ENCODE peak calls at places on chromosomes 4 and X, in eight cellular contexts. V, I, J, P, Y, U, C and W are unnamed samples.

GRCh38 chr4:86098691-86099090 is 261.2 kb downstream of the MAPK10 start:
- DNase-seq in V (no peak), I (no peak), J (no peak), P (no peak), Y (no peak), U (no peak), C (no peak), W (no peak)

GRCh38 chrX:99857455-99857854 is 552.6 kb downstream of the PCDH19 start:
- DNase-seq in V (no peak), I (no peak), J (no peak), P (no peak), Y (no peak), U (no peak), C (no peak), W (no peak)

GRCh38 chr4:76420901-76421581 is at the start of gene CCDC158:
- DNase-seq in V (no peak), I (peak), J (no peak), P (no peak), Y (no peak), U (no peak), C (no peak), W (no peak)

GRCh38 chrX:54430519-54430918 is 9.7 kb upstream of the TSR2 start:
- DNase-seq in V (no peak), I (no peak), J (no peak), P (no peak), Y (no peak), U (no peak), C (no peak), W (no peak)

GRCh38 chr4:83631066-83631465 is 95.2 kb downstream of the GPAT3 start:
- DNase-seq in V (no peak), I (no peak), J (no peak), P (peak), Y (no peak), U (no peak), C (no peak), W (no peak)

GRCh38 chrX:69121321-69122000 is 43.8 kb downstream of the PJA1 start:
- DNase-seq in V (no peak), I (no peak), J (no peak), P (no peak), Y (no peak), U (no peak), C (no peak), W (no peak)

GRCh38 chr4:169900241-169900845 is 125.9 kb downstream of the MFAP3L start:
- DNase-seq in V (no peak), I (no peak), J (no peak), P (no peak), Y (no peak), U (no peak), C (no peak), W (no peak)

GRCh38 chr4:65669981-65670330 is 333 bp downstream of the EPHA5 start:
- DNase-seq in V (no peak), I (no peak), J (no peak), P (no peak), Y (no peak), U (no peak), C (no peak), W (no peak)

GRCh38 chr4:80070880-80071620 is 2.0 kb downstream of the ANTXR2 start:
- DNase-seq in V (no peak), I (no peak), J (no peak), P (no peak), Y (no peak), U (no peak), C (no peak), W (no peak)

GRCh38 chrX:49262603-49263002 is 1.9 kb downstream of the FOXP3 start:
- DNase-seq in V (no peak), I (no peak), J (no peak), P (no peak), Y (no peak), U (no peak), C (no peak), W (no peak)

GRCh38 chrX:103640401-103641155 is 11.8 kb downstream of the TCEAL1 start:
- DNase-seq in V (no peak), I (no peak), J (no peak), P (peak), Y (no peak), U (no peak), C (no peak), W (no peak)

GRCh38 chr4:114361249-114361648 is 237.4 kb upstream of the UGT8 start:
- DNase-seq in V (no peak), I (no peak), J (no peak), P (no peak), Y (no peak), U (no peak), C (no peak), W (no peak)

GRCh38 chr4:77065382-77065781 is 10.4 kb downstream of the CCNI start:
- DNase-seq in V (no peak), I (no peak), J (no peak), P (no peak), Y (no peak), U (no peak), C (no peak), W (no peak)

GRCh38 chrX:153585827-153586226 is 13.1 kb downstream of the CCNQ start:
- DNase-seq in V (no peak), I (no peak), J (no peak), P (no peak), Y (no peak), U (no peak), C (no peak), W (no peak)

GRCh38 chr4:177451108-177451500 is 8.9 kb upstream of the AGA start:
- DNase-seq in V (no peak), I (no peak), J (no peak), P (no peak), Y (no peak), U (no peak), C (no peak), W (no peak)

GRCh38 chr4:184849184-184849583 is 23.4 kb upstream of the ACSL1 start:
- DNase-seq in V (no peak), I (no peak), J (no peak), P (no peak), Y (no peak), U (no peak), C (no peak), W (no peak)
- TF ChIP-seq CTCF in V (no peak), I (no peak), J (no peak), P (no peak), Y (no peak), U (no peak), C (no peak), W (no peak)

GRCh38 chrX:41245641-41246040 is 88.3 kb upstream of the DDX3X start:
- DNase-seq in V (no peak), I (no peak), J (no peak), P (no peak), Y (no peak), U (no peak), C (no peak), W (no peak)
- H3K4me3 ChIP-seq in V (no peak), I (no peak), J (no peak), P (no peak), Y (no peak), U (no peak), C (no peak), W (no peak)

GRCh38 chr4:103050736-103051436 is 25.7 kb downstream of the SLC9B2 start:
- DNase-seq in V (no peak), I (no peak), J (no peak), P (no peak), Y (no peak), U (no peak), C (no peak), W (no peak)

GRCh38 chr4:103044183-103044582 is 24.7 kb upstream of the SLC9B1 start:
- DNase-seq in V (no peak), I (no peak), J (no peak), P (no peak), Y (no peak), U (no peak), C (no peak), W (no peak)

GRCh38 chr4:103052145-103052544 is 24.4 kb downstream of the SLC9B2 start:
- DNase-seq in V (no peak), I (no peak), J (no peak), P (no peak), Y (no peak), U (no peak), C (no peak), W (no peak)

DNA sequence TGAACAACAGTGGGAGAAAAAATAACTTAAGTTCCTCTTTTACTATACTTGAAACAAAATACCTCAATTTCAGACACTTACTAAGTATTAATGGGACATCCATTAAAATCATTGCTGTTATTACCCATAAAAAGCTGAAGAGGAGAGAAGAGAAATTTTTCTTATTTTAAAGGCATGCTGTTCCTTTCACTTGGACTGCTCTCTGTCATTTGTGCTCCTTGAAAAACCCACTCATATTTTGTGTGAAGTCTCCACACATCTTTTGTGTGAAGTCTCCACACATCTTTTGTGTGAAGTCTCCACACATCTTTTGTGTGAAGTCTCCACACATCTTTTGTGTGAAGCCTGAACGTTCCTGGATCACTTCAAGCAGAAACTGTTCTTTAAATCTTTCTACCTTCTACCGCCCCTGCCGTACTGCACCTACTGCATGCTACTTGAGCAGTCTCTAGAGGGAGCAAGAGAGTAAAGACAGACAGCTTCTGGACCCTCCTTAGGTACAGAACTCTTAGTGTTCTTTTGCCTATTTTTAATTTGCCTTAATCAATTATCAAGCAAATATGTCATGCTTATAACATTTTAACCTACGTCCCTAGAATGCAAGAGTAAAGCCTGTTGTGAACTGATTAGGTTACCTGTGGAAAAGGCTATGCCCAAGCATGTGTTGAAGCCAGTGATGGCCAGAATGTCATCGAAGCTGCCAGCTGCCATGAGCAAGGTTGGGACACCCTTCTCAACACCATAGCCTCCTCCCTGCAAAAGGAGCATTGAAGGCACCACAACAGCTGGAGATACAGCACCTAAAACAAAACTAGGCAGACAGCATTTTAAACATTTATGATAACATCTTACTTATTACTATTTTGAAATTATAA is 27.1 kb upstream of the SLC9B1 start:
- DNase-seq in V (peak), I (no peak), J (no peak), P (peak), Y (no peak), U (no peak), C (peak), W (peak)
- TF ChIP-seq CTCF in V (peak), I (peak), J (peak), P (peak), Y (peak), U (peak), C (peak), W (peak)

GRCh38 chrX:57285001-57285400 is 1.5 kb upstream of the FAAH2 start:
- DNase-seq in V (no peak), I (no peak), J (no peak), P (no peak), Y (no peak), U (no peak), C (no peak), W (no peak)

GRCh38 chrX:57289089-57289488 is 2.6 kb downstream of the FAAH2 start:
- DNase-seq in V (no peak), I (no peak), J (no peak), P (no peak), Y (no peak), U (no peak), C (no peak), W (no peak)

GRCh38 chrX:57282568-57282967 is 3.9 kb upstream of the FAAH2 start:
- DNase-seq in V (no peak), I (no peak), J (no peak), P (no peak), Y (no peak), U (no peak), C (no peak), W (no peak)

DNA sequence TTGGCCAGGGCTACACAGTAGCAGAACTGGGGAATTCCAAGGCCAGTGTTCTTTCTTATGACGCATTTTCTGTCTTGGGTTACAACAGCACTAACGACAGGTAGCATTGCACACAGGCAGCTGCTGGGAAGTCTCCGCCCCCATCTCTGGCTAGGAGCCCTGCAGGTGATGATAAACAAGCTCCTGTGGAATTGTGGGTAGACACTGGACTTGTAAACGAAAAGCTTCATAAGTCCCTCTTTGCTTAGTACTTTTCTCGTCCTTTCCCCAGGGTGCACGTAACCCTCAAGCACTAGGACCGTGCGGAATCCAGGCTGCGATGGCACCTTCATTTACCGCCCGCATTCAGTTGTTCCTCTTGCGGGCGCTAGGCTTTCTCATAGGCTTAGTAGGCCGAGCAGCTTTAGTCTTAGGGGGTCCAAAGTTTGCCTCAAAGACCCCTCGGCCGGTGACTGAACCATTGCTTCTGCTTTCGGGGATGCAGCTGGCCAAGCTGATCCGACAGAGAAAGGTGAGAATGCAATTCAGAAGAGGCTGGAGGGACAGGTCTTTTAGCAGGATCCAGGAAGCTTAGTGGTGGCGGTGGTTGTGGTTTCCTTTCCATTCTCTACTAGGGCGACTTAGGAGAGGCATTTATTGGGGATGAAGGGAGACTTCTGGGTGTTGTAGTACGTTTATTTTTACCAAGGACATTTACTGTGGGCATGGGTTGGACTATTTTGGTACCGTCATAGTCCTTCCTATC is at the start of gene FAAH2:
- DNase-seq in V (peak), I (no peak), J (no peak), P (no peak), Y (no peak), U (no peak), C (peak), W (peak)
- H3K4me3 ChIP-seq in V (peak), I (peak), J (peak), P (no peak), Y (no peak), U (no peak), C (no peak), W (peak)

GRCh38 chrX:15834827-15835595 is 19.6 kb downstream of the AP1S2 start:
- DNase-seq in V (no peak), I (no peak), J (no peak), P (no peak), Y (no peak), U (no peak), C (no peak), W (no peak)

GRCh38 chrX:15843960-15844359 is 10.7 kb downstream of the AP1S2 start:
- DNase-seq in V (no peak), I (no peak), J (no peak), P (no peak), Y (no peak), U (no peak), C (no peak), W (no peak)

GRCh38 chrX:15834051-15834450 is 20.6 kb downstream of the AP1S2 start:
- DNase-seq in V (no peak), I (no peak), J (no peak), P (no peak), Y (no peak), U (no peak), C (peak), W (no peak)

GRCh38 chrX:15838017-15838416 is 16.6 kb downstream of the AP1S2 start:
- DNase-seq in V (no peak), I (no peak), J (no peak), P (no peak), Y (no peak), U (no peak), C (no peak), W (no peak)
- TF ChIP-seq CTCF in V (peak), I (no peak), J (no peak), P (no peak), Y (no peak), U (peak), C (no peak), W (peak)

GRCh38 chr4:1172228-1172851 is at the start of gene SPON2:
- DNase-seq in V (no peak), I (peak), J (no peak), P (peak), Y (peak), U (no peak), C (no peak), W (no peak)
- H3K4me3 ChIP-seq in V (peak), I (peak), J (peak), P (peak), Y (peak), U (peak), C (no peak), W (peak)

DNA sequence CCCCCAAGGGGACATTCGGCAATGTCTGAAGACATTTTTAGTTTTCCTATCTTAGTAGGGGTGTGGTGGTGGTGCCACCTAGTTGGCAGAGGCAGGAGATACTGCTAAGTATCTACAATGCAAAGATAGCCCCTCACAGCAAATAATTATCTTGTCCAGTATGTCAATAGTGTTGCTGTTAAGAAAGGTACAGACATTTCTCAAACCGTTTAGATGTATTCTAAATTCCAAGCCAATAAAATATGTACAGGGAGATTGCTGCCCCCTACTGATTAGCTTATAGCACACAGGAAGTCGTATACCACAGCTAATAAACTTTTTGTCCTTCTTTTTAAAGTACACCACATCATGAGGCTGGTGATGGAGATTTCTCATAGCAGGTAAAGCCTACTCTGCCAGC is 260.5 kb downstream of the TMA16 start:
- DNase-seq in V (no peak), I (no peak), J (no peak), P (no peak), Y (no peak), U (peak), C (no peak), W (no peak)
- TF ChIP-seq CTCF in V (no peak), I (no peak), J (no peak), P (peak), Y (no peak), U (peak), C (peak), W (peak)

DNA sequence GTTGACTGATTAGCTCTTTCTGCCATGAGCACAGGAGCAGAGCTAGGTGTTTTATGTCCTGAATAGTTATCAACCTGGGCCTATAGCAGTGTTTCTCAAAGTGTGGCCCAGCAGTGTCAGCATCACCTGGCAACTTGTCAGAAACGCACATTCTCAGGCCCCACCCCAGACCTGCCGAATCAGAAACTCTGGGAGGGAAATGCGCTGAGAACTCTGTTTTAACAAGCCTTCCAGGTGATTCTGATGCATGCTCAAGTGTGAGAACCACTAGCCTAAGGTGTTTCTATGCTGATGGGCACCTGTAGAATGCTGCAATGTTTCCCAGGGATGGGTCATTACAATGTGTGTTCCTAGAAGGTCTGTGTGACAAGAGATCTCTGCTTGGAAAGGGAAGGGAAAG is 257.5 kb downstream of the MID1IP1 start:
- DNase-seq in V (no peak), I (no peak), J (no peak), P (no peak), Y (no peak), U (no peak), C (no peak), W (no peak)
- H3K4me3 ChIP-seq in V (no peak), I (no peak), J (no peak), P (no peak), Y (no peak), U (no peak), C (no peak), W (no peak)

GRCh38 chr4:125710766-125711165 is 396.0 kb downstream of the FAT4 start:
- DNase-seq in V (no peak), I (no peak), J (no peak), P (no peak), Y (no peak), U (no peak), C (no peak), W (no peak)

GRCh38 chr4:125719987-125720386 is 405.2 kb downstream of the FAT4 start:
- DNase-seq in V (no peak), I (no peak), J (no peak), P (no peak), Y (no peak), U (no peak), C (no peak), W (no peak)

DNA sequence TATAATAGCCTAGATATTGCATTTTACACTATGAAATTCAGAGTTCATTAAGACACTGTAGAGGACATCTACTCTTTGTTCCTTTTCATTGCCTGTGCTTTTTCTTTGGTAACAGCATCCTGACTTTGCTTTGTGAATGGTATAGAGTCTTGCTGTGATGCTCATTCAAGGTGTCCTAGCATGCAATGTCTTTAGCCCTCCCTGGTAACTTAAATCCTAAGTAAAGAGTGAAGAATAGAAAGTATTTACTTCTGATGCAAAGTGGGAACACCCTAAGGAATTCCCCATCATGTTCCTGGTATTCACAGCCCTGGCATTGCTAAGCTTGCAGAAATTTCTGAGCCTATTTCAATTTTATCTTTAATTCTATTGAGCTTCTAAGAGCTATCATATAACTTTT is 400.1 kb downstream of the FAT4 start:
- DNase-seq in V (no peak), I (no peak), J (no peak), P (no peak), Y (no peak), U (no peak), C (no peak), W (no peak)
- TF ChIP-seq CTCF in V (no peak), I (no peak), J (no peak), P (no peak), Y (no peak), U (no peak), C (no peak), W (no peak)